ENCODE peak calls at places on chromosomes 12 and 14, in six cellular contexts. Q is brain microvascular endothelial cell, S is uterus, P is H1, W is cardiac muscle cell, V is right lobe of liver. Y is an unnamed sample. For H3K36me3, the result is how much of the 10 kb centered on the place peaks cover.

GRCh38 chr14:58633831-58634230 is 3.9 kb upstream of the DACT1 start:
- DNase-seq in Q (no peak), S (no peak), P (no peak), W (no peak), V (no peak), Y (no peak)

GRCh38 chr12:6215120-6215807 is 15.1 kb downstream of the CD9 start:
- DNase-seq in Q (no peak), S (no peak), P (peak), W (no peak), V (no peak), Y (no peak)

GRCh38 chr14:38866461-38866860 is 236.6 kb downstream of the SEC23A start:
- DNase-seq in Q (no peak), S (no peak), P (no peak), W (no peak), V (no peak), Y (no peak)

GRCh38 chr12:52534482-52534881 is 14.3 kb upstream of the KRT5 start:
- DNase-seq in Q (no peak), S (no peak), P (no peak), W (no peak), V (no peak), Y (no peak)

GRCh38 chr12:4214912-4215861 is 58.4 kb upstream of the CCND2 start:
- DNase-seq in Q (no peak), S (no peak), P (no peak), W (peak), V (peak), Y (peak)

GRCh38 chr12:34126239-34126641 is 103.9 kb downstream of the ALG10 start:
- DNase-seq in Q (no peak), S (no peak), P (no peak), W (no peak), V (no peak), Y (no peak)

GRCh38 chr14:58428011-58428807 is 690 bp downstream of the KIAA0586 start:
- DNase-seq in Q (peak), S (no peak), P (no peak), W (peak), V (no peak), Y (peak)

GRCh38 chr12:32501835-32502333 is 102.5 kb downstream of the FGD4 start:
- DNase-seq in Q (peak), S (peak), P (peak), W (peak), V (no peak), Y (no peak)

GRCh38 chr12:108355069-108355468 is 16.0 kb upstream of the CMKLR1 start:
- DNase-seq in Q (no peak), S (no peak), P (no peak), W (no peak), V (no peak), Y (no peak)

GRCh38 chr12:56630180-56630632 is at the start of gene BAZ2A:
- DNase-seq in Q (peak), S (peak), P (no peak), W (peak), V (peak), Y (peak)

GRCh38 chr12:57549909-57550627 is at the start of gene KIF5A:
- DNase-seq in Q (no peak), S (peak), P (no peak), W (no peak), V (no peak), Y (peak)

GRCh38 chr12:31890295-31891285 is 68.6 kb upstream of the RESF1 start:
- DNase-seq in Q (no peak), S (no peak), P (no peak), W (peak), V (no peak), Y (no peak)

GRCh38 chr12:6915023-6915788 is 826 bp downstream of the ENO2 start:
- DNase-seq in Q (no peak), S (no peak), P (no peak), W (no peak), V (no peak), Y (peak)

GRCh38 chr12:47776471-47777143 is 3.6 kb downstream of the SLC48A1 start:
- DNase-seq in Q (no peak), S (no peak), P (no peak), W (peak), V (no peak), Y (peak)

GRCh38 chr12:44817687-44818086 is 58.4 kb downstream of the NELL2 start:
- DNase-seq in Q (no peak), S (no peak), P (no peak), W (no peak), V (no peak), Y (no peak)

GRCh38 chr12:58069268-58069967 is 128.1 kb downstream of the ATP23 start:
- DNase-seq in Q (no peak), S (no peak), P (no peak), W (peak), V (no peak), Y (no peak)

GRCh38 chr14:20429801-20430669 is 5.9 kb downstream of the KLHL33 start:
- DNase-seq in Q (no peak), S (no peak), P (no peak), W (no peak), V (no peak), Y (peak)

GRCh38 chr12:94169966-94170689 is 21.8 kb downstream of the PLXNC1 start:
- DNase-seq in Q (no peak), S (no peak), P (no peak), W (no peak), V (no peak), Y (no peak)

GRCh38 chr12:4505381-4505986 is 33.2 kb upstream of the RAD51AP1 start:
- DNase-seq in Q (peak), S (no peak), P (no peak), W (peak), V (no peak), Y (no peak)

GRCh38 chr12:26878661-26879119 is 45.7 kb upstream of the ITPR2 start:
- DNase-seq in Q (no peak), S (peak), P (no peak), W (peak), V (peak), Y (peak)

GRCh38 chr14:68787235-68787727 is 5.6 kb downstream of the ZFP36L1 start:
- DNase-seq in Q (no peak), S (peak), P (no peak), W (peak), V (peak), Y (no peak)

GRCh38 chr12:13316847-13317246 is 120.3 kb downstream of the EMP1 start:
- DNase-seq in Q (no peak), S (no peak), P (no peak), W (no peak), V (no peak), Y (no peak)

GRCh38 chr14:75125617-75126016 is 1.2 kb downstream of the NEK9 start:
- DNase-seq in Q (peak), S (no peak), P (no peak), W (peak), V (no peak), Y (no peak)

GRCh38 chr14:41824441-41824840 is 217.8 kb downstream of the LRFN5 start:
- DNase-seq in Q (no peak), S (no peak), P (no peak), W (no peak), V (no peak), Y (no peak)

GRCh38 chr14:64510825-64511679 is 6.5 kb downstream of the ZBTB1 start:
- DNase-seq in Q (peak), S (peak), P (no peak), W (peak), V (no peak), Y (no peak)

GRCh38 chr12:5456025-5456424 is 24.1 kb downstream of the NTF3 start:
- DNase-seq in Q (no peak), S (no peak), P (no peak), W (no peak), V (no peak), Y (no peak)

GRCh38 chr14:55075628-55076027 is 24.2 kb downstream of the MAPK1IP1L start:
- DNase-seq in Q (peak), S (no peak), P (no peak), W (no peak), V (no peak), Y (no peak)

GRCh38 chr12:3132636-3133409 is 55.6 kb downstream of the TSPAN9 start:
- DNase-seq in Q (peak), S (peak), P (no peak), W (peak), V (no peak), Y (no peak)

GRCh38 chr14:69002069-69002468 is 23.0 kb upstream of the ACTN1 start:
- DNase-seq in Q (no peak), S (peak), P (no peak), W (no peak), V (peak), Y (no peak)

GRCh38 chr12:64243809-64244208 is 21.7 kb upstream of the KICS2 start:
- DNase-seq in Q (no peak), S (no peak), P (no peak), W (no peak), V (no peak), Y (no peak)

GRCh38 chr12:39621670-39622069 is 2.1 kb upstream of the ABCD2 start:
- DNase-seq in Q (no peak), S (no peak), P (no peak), W (no peak), V (no peak), Y (no peak)

GRCh38 chr14:76963366-76963765 is 65.1 kb downstream of the IRF2BPL start:
- DNase-seq in Q (no peak), S (no peak), P (no peak), W (no peak), V (no peak), Y (no peak)

GRCh38 chr12:88553941-88554658 is 26.2 kb downstream of the KITLG start:
- DNase-seq in Q (peak), S (no peak), P (no peak), W (peak), V (no peak), Y (no peak)

GRCh38 chr12:39329015-39329414 is 113.9 kb downstream of the KIF21A start:
- DNase-seq in Q (peak), S (no peak), P (no peak), W (peak), V (no peak), Y (no peak)

GRCh38 chr12:104748790-104749189 is 209.3 kb downstream of the SLC41A2 start:
- DNase-seq in Q (peak), S (peak), P (no peak), W (peak), V (no peak), Y (peak)

DNA sequence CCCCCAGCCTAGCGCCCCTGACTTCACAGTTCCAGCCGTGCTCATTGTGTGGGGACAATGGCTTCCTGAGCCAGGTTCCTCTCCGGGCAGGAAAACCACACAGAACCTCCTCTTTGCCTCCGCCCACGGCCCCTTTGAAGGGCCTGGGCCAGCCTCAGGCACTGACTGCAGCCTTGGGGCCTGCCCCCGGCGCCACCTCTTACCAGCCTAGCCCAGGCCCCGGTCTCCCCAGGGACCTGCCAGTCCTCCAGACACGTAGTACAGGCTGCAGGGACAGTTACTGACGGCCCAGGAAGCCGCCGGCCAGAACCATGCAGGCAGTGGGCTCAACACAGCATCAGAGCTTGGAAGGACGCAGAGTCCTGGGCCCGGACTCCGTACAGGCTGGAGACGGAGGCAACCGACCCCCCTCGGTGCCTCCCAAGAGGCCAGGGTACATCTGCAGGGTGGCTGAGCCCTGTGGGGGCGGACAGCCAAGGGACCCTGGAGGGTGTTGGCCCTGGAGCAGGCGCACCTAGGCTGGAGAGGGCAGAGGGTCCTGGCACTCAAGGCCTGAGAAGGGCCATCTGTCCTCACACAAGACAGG is 20.9 kb upstream of the NUDT14 start:
- DNase-seq in Q (no peak), S (no peak), P (no peak), W (no peak), V (no peak), Y (no peak)
- H3K4me3 ChIP-seq in Q (no peak), S (no peak), P (no peak), W (no peak), V (no peak), Y (no peak)

GRCh38 chr12:109720152-109720855 is 6.7 kb downstream of the FAM222A start:
- DNase-seq in Q (no peak), S (no peak), P (no peak), W (no peak), V (no peak), Y (no peak)

GRCh38 chr12:109721276-109721675 is 7.7 kb downstream of the FAM222A start:
- DNase-seq in Q (no peak), S (no peak), P (no peak), W (no peak), V (peak), Y (no peak)

GRCh38 chr12:109719123-109720022 is 5.7 kb downstream of the FAM222A start:
- DNase-seq in Q (no peak), S (no peak), P (no peak), W (no peak), V (no peak), Y (no peak)

GRCh38 chr12:109722022-109722752 is 8.6 kb downstream of the FAM222A start:
- DNase-seq in Q (no peak), S (no peak), P (no peak), W (no peak), V (no peak), Y (no peak)

GRCh38 chr12:109720856-109721189 is 7.2 kb downstream of the FAM222A start:
- DNase-seq in Q (no peak), S (no peak), P (no peak), W (no peak), V (no peak), Y (no peak)
- H3K36me3 ChIP-seq in Q (under half), S (under half), P (under half), W (under half), V (under half), Y (under half)

GRCh38 chr12:54595471-54595870 is 7.0 kb upstream of the PPP1R1A start:
- DNase-seq in Q (no peak), S (no peak), P (no peak), W (no peak), V (no peak), Y (no peak)
- TF ChIP-seq CTCF in Q (no peak), S (no peak), P (no peak), W (no peak), V (no peak), Y (no peak)

GRCh38 chr14:60655114-60655897 is 6.0 kb upstream of the SIX1 start:
- DNase-seq in Q (no peak), S (no peak), P (no peak), W (no peak), V (no peak), Y (no peak)

GRCh38 chr14:60656755-60657608 is 7.7 kb upstream of the SIX1 start:
- DNase-seq in Q (no peak), S (no peak), P (no peak), W (peak), V (peak), Y (peak)

GRCh38 chr14:60654303-60654925 is 5.1 kb upstream of the SIX1 start:
- DNase-seq in Q (no peak), S (no peak), P (no peak), W (no peak), V (no peak), Y (no peak)

GRCh38 chr14:60657609-60657983 is 8.3 kb upstream of the SIX1 start:
- DNase-seq in Q (no peak), S (no peak), P (no peak), W (no peak), V (no peak), Y (no peak)

DNA sequence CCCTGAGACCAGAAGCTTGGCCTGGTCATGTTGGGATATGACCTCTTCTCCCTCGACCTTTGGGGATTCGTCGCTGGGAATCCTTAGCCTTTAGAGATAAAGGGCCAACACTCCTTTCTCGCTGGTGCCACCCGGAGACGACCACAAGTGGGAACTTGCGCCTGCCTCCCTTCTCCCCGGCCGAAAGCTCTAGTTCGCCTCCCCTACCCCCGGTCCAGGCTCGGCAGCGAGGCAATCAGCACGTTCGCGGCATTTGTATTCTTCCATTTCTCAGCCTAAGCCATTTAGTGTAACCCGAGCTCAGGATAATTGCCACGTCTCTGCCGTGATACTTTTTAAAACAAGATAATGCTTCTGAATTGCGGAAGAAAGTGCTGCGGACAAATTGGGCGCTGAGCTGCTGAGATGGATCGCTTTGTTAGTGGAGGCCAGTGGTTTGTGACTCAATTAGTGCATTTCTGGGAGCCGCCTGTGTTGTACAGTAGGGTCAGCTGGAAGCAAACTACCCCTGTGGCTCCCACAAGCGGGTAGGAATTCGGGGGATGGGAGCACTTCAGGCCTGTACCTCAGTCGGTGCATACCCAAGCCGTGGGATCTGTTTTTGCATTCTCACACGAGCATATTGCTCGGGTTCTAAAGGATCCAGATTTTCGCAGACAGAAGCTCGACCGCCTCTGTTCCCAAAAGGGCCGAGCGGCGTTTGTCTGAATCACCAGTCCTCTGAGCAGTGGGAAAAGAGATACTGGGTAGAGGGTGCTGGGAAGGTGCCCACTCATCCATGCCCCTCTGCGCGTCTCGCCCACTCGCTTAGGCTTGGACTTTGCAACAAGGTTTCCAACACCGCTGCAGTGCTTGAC is 6.8 kb upstream of the SIX1 start:
- DNase-seq in Q (no peak), S (no peak), P (no peak), W (no peak), V (no peak), Y (no peak)
- H3K4me3 ChIP-seq in Q (peak), S (no peak), P (peak), W (peak), V (no peak), Y (no peak)

GRCh38 chr12:42091769-42092168 is 52.9 kb downstream of the GXYLT1 start:
- DNase-seq in Q (no peak), S (no peak), P (no peak), W (no peak), V (no peak), Y (no peak)
- H3K36me3 ChIP-seq in Q (under half), S (under half), P (under half), W (under half), V (under half), Y (under half)

GRCh38 chr14:100564506-100564905 is 22.7 kb downstream of the BEGAIN start:
- DNase-seq in Q (no peak), S (no peak), P (no peak), W (no peak), V (no peak), Y (no peak)
- TF ChIP-seq CTCF in Q (no peak), S (no peak), P (no peak), W (no peak), V (no peak), Y (no peak)

DNA sequence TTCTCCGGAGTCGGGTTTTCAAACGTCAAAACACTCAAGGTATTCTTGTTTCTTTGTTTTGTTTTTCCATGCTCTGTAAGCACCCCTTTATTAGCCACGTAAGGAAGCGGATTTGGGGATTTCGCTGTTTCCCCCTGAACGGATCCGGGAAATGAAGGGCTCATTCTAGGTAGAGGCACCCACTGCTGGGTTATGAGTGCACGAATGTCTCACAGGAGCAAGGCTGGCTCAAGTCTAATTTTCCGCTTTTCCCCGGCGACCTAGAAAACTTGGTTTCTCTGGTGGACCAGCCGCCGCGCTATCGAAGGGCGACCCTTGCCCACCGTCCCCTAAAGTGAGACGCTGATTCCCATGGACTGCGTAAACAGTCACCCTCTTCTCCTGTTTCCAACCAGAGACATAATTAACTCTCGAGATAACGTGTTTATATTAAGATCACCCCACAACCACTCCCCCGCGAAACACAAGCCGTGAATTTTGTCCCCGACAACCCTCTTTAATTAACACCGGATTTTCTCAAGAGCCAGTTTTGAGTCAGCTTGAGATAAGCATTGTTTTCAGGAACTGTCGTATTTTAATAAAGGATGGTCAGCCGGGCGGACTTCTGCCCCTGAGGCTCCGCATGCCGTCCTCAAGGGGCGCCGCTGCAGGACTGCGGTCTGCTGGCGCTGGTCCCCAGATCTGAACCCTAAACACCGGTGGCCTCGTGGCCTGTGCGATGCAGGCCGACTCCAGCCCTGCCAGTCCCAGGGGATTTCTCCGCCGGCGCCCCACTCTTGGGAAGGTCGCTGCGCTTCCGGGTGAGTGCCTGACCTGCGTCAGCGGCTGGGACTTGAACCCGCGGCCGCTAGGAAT is 523 bp upstream of the ABCC9 start:
- DNase-seq in Q (peak), S (peak), P (no peak), W (peak), V (peak), Y (peak)
- H3K4me3 ChIP-seq in Q (peak), S (peak), P (peak), W (peak), V (peak), Y (no peak)

GRCh38 chr14:105217764-105218163 is 30.6 kb upstream of the BTBD6 start:
- DNase-seq in Q (no peak), S (no peak), P (no peak), W (no peak), V (no peak), Y (no peak)
- H3K36me3 ChIP-seq in Q (under half), S (under half), P (under half), W (under half), V (under half), Y (under half)

DNA sequence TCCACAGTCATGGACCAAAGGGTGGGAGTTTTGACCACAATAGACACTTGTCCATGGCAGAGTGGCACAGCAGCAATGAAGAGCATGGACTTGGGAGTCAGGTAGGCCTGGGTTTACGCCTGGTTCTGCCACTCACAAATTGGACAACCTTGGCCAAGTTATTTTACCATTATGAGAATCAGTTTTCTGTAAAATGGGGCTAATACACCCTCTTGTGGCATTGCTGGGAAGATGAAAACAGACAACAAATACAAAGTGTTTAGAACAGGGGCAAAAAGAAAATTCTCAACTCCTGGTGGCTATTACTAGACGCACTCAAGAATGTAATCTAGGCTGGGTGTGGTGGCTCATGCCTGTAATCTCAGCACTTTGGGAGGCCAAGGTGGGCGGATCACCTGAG is 2.6 kb downstream of the C12orf43 start:
- DNase-seq in Q (no peak), S (no peak), P (no peak), W (no peak), V (no peak), Y (no peak)
- TF ChIP-seq CTCF in Q (no peak), S (no peak), P (no peak), W (no peak), V (peak), Y (no peak)

Y was measured in mucosa of descending colon.